ENCODE peak calls at places on chromosomes 5 and 9, in seven cellular contexts. O, D, A, S, H, J and F are unnamed samples.

GRCh38 chr5:18653216-18653752 is 1019.0 kb downstream of the TAF11L14 start:
- DNase-seq in D (no peak), S (no peak), O (no peak), A (peak), J (no peak), H (no peak), F (no peak)

GRCh38 chr9:21381752-21382339 is 3.4 kb downstream of the IFNA2 start:
- DNase-seq in H (no peak), J (no peak), D (no peak), O (no peak), A (no peak), S (no peak), F (no peak)

GRCh38 chr5:138874771-138875628 is at the start of gene LRRTM2:
- DNase-seq in S (peak), A (peak), H (no peak), D (no peak), J (no peak), O (peak), F (peak)

GRCh38 chr9:129988607-129989361 is 54.2 kb downstream of the FNBP1 start:
- DNase-seq in O (no peak), S (no peak), H (no peak), J (no peak), A (no peak), D (no peak), F (no peak)

GRCh38 chr5:30838936-30839511 is 354.5 kb upstream of the CDH6 start:
- DNase-seq in S (no peak), A (no peak), O (no peak), J (no peak), D (no peak), H (no peak), F (no peak)

GRCh38 chr9:21856301-21857094 is 54.1 kb downstream of the MTAP start:
- DNase-seq in S (no peak), A (no peak), O (peak), J (no peak), H (no peak), D (no peak), F (peak)

GRCh38 chr9:118522093-118523028 is 818.2 kb downstream of the TLR4 start:
- DNase-seq in S (peak), A (peak), J (peak), D (no peak), O (peak), H (no peak), F (peak)

GRCh38 chr9:107090218-107090617 is 192.9 kb upstream of the RAD23B start:
- DNase-seq in A (no peak), J (no peak), H (no peak), S (no peak), D (no peak), O (no peak), F (no peak)

GRCh38 chr5:171295801-171296200 is 13.2 kb upstream of the TLX3 start:
- DNase-seq in S (no peak), D (no peak), A (no peak), J (no peak), H (no peak), O (no peak), F (no peak)

GRCh38 chr9:88355166-88355565 is 33.1 kb upstream of the SPIN1 start:
- DNase-seq in J (peak), A (peak), O (no peak), D (no peak), S (peak), H (no peak), F (peak)

GRCh38 chr9:3191715-3192114 is 334.1 kb downstream of the RFX3 start:
- DNase-seq in S (no peak), D (no peak), H (no peak), J (no peak), O (no peak), A (no peak), F (no peak)

GRCh38 chr5:64773533-64773932 is 4.8 kb downstream of the CWC27 start:
- DNase-seq in J (no peak), A (no peak), H (no peak), S (no peak), D (no peak), O (no peak), F (no peak)

GRCh38 chr9:13266172-13266571 is 13.3 kb downstream of the MPDZ start:
- DNase-seq in D (no peak), H (no peak), J (no peak), O (peak), S (peak), A (peak), F (peak)

GRCh38 chr5:103262422-103262871 is 3.9 kb downstream of the MACIR start:
- DNase-seq in A (no peak), O (no peak), D (no peak), S (peak), H (no peak), J (no peak), F (peak)

GRCh38 chr9:131522257-131523085 is 8.6 kb downstream of the UCK1 start:
- DNase-seq in J (no peak), H (no peak), S (no peak), A (no peak), D (no peak), O (no peak), F (no peak)

GRCh38 chr5:170791325-170791954 is 7.9 kb downstream of the GABRP start:
- DNase-seq in O (peak), A (no peak), S (peak), J (no peak), D (no peak), H (no peak), F (peak)

GRCh38 chr9:16032799-16033198 is 480.0 kb downstream of the CCDC171 start:
- DNase-seq in O (no peak), D (no peak), J (no peak), S (no peak), A (peak), H (no peak), F (peak)

GRCh38 chr5:149838881-149839739 is 105.5 kb downstream of the PDE6A start:
- DNase-seq in S (peak), O (peak), D (no peak), A (peak), J (peak), H (no peak), F (peak)

GRCh38 chr9:85703398-85703797 is 38.4 kb downstream of the AGTPBP1 start:
- DNase-seq in J (no peak), A (no peak), O (no peak), H (no peak), S (no peak), D (no peak), F (peak)

GRCh38 chr9:77899679-77900354 is 131.8 kb downstream of the GNAQ start:
- DNase-seq in H (no peak), S (peak), O (peak), A (peak), J (no peak), D (no peak), F (peak)

GRCh38 chr9:117782931-117783788 is 79.0 kb downstream of the TLR4 start:
- DNase-seq in D (peak), H (peak), J (no peak), O (peak), A (peak), S (peak), F (peak)

GRCh38 chr5:124439609-124440008 is 306.8 kb downstream of the ZNF608 start:
- DNase-seq in A (no peak), D (no peak), S (no peak), J (no peak), O (no peak), H (no peak), F (no peak)

GRCh38 chr9:89786650-89787049 is 181.8 kb downstream of the GADD45G start:
- DNase-seq in S (no peak), H (no peak), O (no peak), D (no peak), A (no peak), J (no peak), F (peak)

GRCh38 chr5:17248999-17249634 is 31.7 kb downstream of the BASP1 start:
- DNase-seq in A (peak), O (peak), D (no peak), J (peak), H (no peak), S (peak), F (peak)

GRCh38 chr9:16058131-16058549 is 505.3 kb downstream of the CCDC171 start:
- DNase-seq in O (peak), H (no peak), S (peak), D (no peak), J (peak), A (peak), F (peak)

GRCh38 chr9:87707805-87708500 is 18.0 kb upstream of the CTSL start:
- DNase-seq in S (no peak), A (no peak), J (no peak), H (no peak), D (no peak), O (no peak), F (peak)